ENCODE peak calls at places on chromosomes 6 and 20, in seven cellular contexts. One of them, this sample, is unnamed.
A peak's percentile ranks its signal among the peaks of the same experiment; 100 is the strongest.

GRCh38 chr6:31692886-31693285 is 10.2 kb downstream of the ABHD16A start:
- DNase-seq in CD4-positive, alpha-beta T cell: no peak
- DNase-seq in body of pancreas: no peak
- DNase-seq in CD4-positive, alpha-beta memory T cell: no peak
- DNase-seq in mucosa of gallbladder: no peak
- DNase-seq in neural progenitor cell: no peak
- DNase-seq in lung microvascular endothelial cell: no peak
- DNase-seq in this sample: no peak

GRCh38 chr6:12065321-12066140 is 53.4 kb downstream of the HIVEP1 start:
- DNase-seq in CD4-positive, alpha-beta T cell: no peak
- DNase-seq in body of pancreas: no peak
- DNase-seq in CD4-positive, alpha-beta memory T cell: no peak
- DNase-seq in mucosa of gallbladder: no peak
- DNase-seq in neural progenitor cell: no peak
- DNase-seq in lung microvascular endothelial cell: no peak
- DNase-seq in this sample: no peak

GRCh38 chr20:35702051-35702823 is 3.0 kb downstream of the ROMO1 start:
- DNase-seq in CD4-positive, alpha-beta T cell: no peak
- DNase-seq in body of pancreas: no peak
- DNase-seq in CD4-positive, alpha-beta memory T cell: no peak
- DNase-seq in mucosa of gallbladder: no peak
- DNase-seq in neural progenitor cell: no peak
- DNase-seq in lung microvascular endothelial cell: no peak
- DNase-seq in this sample: peak; percentile 57

GRCh38 chr6:110341671-110342304 is 16.4 kb downstream of the METTL24 start:
- DNase-seq in CD4-positive, alpha-beta T cell: no peak
- DNase-seq in body of pancreas: no peak
- DNase-seq in CD4-positive, alpha-beta memory T cell: no peak
- DNase-seq in mucosa of gallbladder: no peak
- DNase-seq in neural progenitor cell: peak; percentile 76
- DNase-seq in lung microvascular endothelial cell: peak; percentile 9
- DNase-seq in this sample: no peak

GRCh38 chr6:36441307-36441894 is 1.3 kb downstream of the PXT1 start:
- DNase-seq in CD4-positive, alpha-beta T cell: peak; percentile 57
- DNase-seq in body of pancreas: peak; percentile 97
- DNase-seq in CD4-positive, alpha-beta memory T cell: peak; percentile 93
- DNase-seq in mucosa of gallbladder: peak; percentile 96
- DNase-seq in neural progenitor cell: peak; percentile 84
- DNase-seq in lung microvascular endothelial cell: peak; percentile 100
- DNase-seq in this sample: peak; percentile 95

GRCh38 chr6:87922191-87922946 is 125.3 kb upstream of the SPACA1 start:
- DNase-seq in CD4-positive, alpha-beta T cell: no peak
- DNase-seq in body of pancreas: no peak
- DNase-seq in CD4-positive, alpha-beta memory T cell: no peak
- DNase-seq in mucosa of gallbladder: no peak
- DNase-seq in neural progenitor cell: no peak
- DNase-seq in lung microvascular endothelial cell: no peak
- DNase-seq in this sample: no peak

GRCh38 chr6:119757467-119757866 is 407.9 kb upstream of the MAN1A1 start:
- DNase-seq in CD4-positive, alpha-beta T cell: no peak
- DNase-seq in body of pancreas: no peak
- DNase-seq in CD4-positive, alpha-beta memory T cell: no peak
- DNase-seq in mucosa of gallbladder: no peak
- DNase-seq in neural progenitor cell: no peak
- DNase-seq in lung microvascular endothelial cell: no peak
- DNase-seq in this sample: no peak

GRCh38 chr6:70753870-70754269 is 86.2 kb downstream of the SMAP1 start:
- DNase-seq in CD4-positive, alpha-beta T cell: no peak
- DNase-seq in body of pancreas: no peak
- DNase-seq in CD4-positive, alpha-beta memory T cell: no peak
- DNase-seq in mucosa of gallbladder: no peak
- DNase-seq in neural progenitor cell: no peak
- DNase-seq in lung microvascular endothelial cell: no peak
- DNase-seq in this sample: no peak

GRCh38 chr6:34490390-34491090 is 24.7 kb downstream of the PACSIN1 start:
- DNase-seq in CD4-positive, alpha-beta T cell: no peak
- DNase-seq in body of pancreas: no peak
- DNase-seq in CD4-positive, alpha-beta memory T cell: no peak
- DNase-seq in mucosa of gallbladder: no peak
- DNase-seq in neural progenitor cell: no peak
- DNase-seq in lung microvascular endothelial cell: no peak
- DNase-seq in this sample: peak; percentile 25

GRCh38 chr20:13098720-13099355 is 90.1 kb downstream of the SPTLC3 start:
- DNase-seq in CD4-positive, alpha-beta T cell: no peak
- DNase-seq in body of pancreas: no peak
- DNase-seq in CD4-positive, alpha-beta memory T cell: no peak
- DNase-seq in mucosa of gallbladder: no peak
- DNase-seq in neural progenitor cell: no peak
- DNase-seq in lung microvascular endothelial cell: no peak
- DNase-seq in this sample: no peak

GRCh38 chr20:35252037-35252461 is 25.6 kb downstream of the MMP24 start:
- DNase-seq in CD4-positive, alpha-beta T cell: no peak
- DNase-seq in body of pancreas: no peak
- DNase-seq in CD4-positive, alpha-beta memory T cell: peak; percentile 65
- DNase-seq in mucosa of gallbladder: no peak
- DNase-seq in neural progenitor cell: no peak
- DNase-seq in lung microvascular endothelial cell: no peak
- DNase-seq in this sample: no peak

GRCh38 chr20:48163521-48163920 is 378.2 kb upstream of the SULF2 start:
- DNase-seq in CD4-positive, alpha-beta T cell: no peak
- DNase-seq in body of pancreas: no peak
- DNase-seq in CD4-positive, alpha-beta memory T cell: no peak
- DNase-seq in mucosa of gallbladder: no peak
- DNase-seq in neural progenitor cell: no peak
- DNase-seq in lung microvascular endothelial cell: no peak
- DNase-seq in this sample: no peak

GRCh38 chr6:143513410-143513809 is 1.9 kb upstream of the FUCA2 start:
- DNase-seq in CD4-positive, alpha-beta T cell: peak; percentile 15
- DNase-seq in body of pancreas: no peak
- DNase-seq in CD4-positive, alpha-beta memory T cell: peak; percentile 54
- DNase-seq in mucosa of gallbladder: no peak
- DNase-seq in neural progenitor cell: peak; percentile 59
- DNase-seq in lung microvascular endothelial cell: peak; percentile 15
- DNase-seq in this sample: peak; percentile 79

GRCh38 chr20:3716195-3716834 is 3.9 kb upstream of the SIGLEC1 start:
- DNase-seq in CD4-positive, alpha-beta T cell: no peak
- DNase-seq in body of pancreas: peak; percentile 23
- DNase-seq in CD4-positive, alpha-beta memory T cell: no peak
- DNase-seq in mucosa of gallbladder: no peak
- DNase-seq in neural progenitor cell: peak; percentile 76
- DNase-seq in lung microvascular endothelial cell: peak; percentile 69
- DNase-seq in this sample: no peak

GRCh38 chr6:139254196-139254595 is 37.6 kb downstream of the TXLNB start:
- DNase-seq in CD4-positive, alpha-beta T cell: no peak
- DNase-seq in body of pancreas: no peak
- DNase-seq in CD4-positive, alpha-beta memory T cell: no peak
- DNase-seq in mucosa of gallbladder: no peak
- DNase-seq in neural progenitor cell: no peak
- DNase-seq in lung microvascular endothelial cell: no peak
- DNase-seq in this sample: no peak

GRCh38 chr20:53738945-53739798 is 145.5 kb upstream of the ZNF217 start:
- DNase-seq in CD4-positive, alpha-beta T cell: no peak
- DNase-seq in body of pancreas: peak; percentile 27
- DNase-seq in CD4-positive, alpha-beta memory T cell: no peak
- DNase-seq in mucosa of gallbladder: no peak
- DNase-seq in neural progenitor cell: no peak
- DNase-seq in lung microvascular endothelial cell: no peak
- DNase-seq in this sample: no peak

GRCh38 chr20:33407251-33407650 is 5.9 kb upstream of the CDK5RAP1 start:
- DNase-seq in CD4-positive, alpha-beta T cell: no peak
- DNase-seq in body of pancreas: no peak
- DNase-seq in CD4-positive, alpha-beta memory T cell: no peak
- DNase-seq in mucosa of gallbladder: no peak
- DNase-seq in neural progenitor cell: no peak
- DNase-seq in lung microvascular endothelial cell: peak; percentile 34
- DNase-seq in this sample: no peak

GRCh38 chr6:38349795-38350194 is 289.9 kb downstream of the BTBD9 start:
- DNase-seq in CD4-positive, alpha-beta T cell: no peak
- DNase-seq in body of pancreas: no peak
- DNase-seq in CD4-positive, alpha-beta memory T cell: no peak
- DNase-seq in mucosa of gallbladder: peak; percentile 27
- DNase-seq in neural progenitor cell: no peak
- DNase-seq in lung microvascular endothelial cell: no peak
- DNase-seq in this sample: no peak

GRCh38 chr20:2237059-2237458 is 58.7 kb upstream of the TGM3 start:
- DNase-seq in CD4-positive, alpha-beta T cell: no peak
- DNase-seq in body of pancreas: peak; percentile 39
- DNase-seq in CD4-positive, alpha-beta memory T cell: no peak
- DNase-seq in mucosa of gallbladder: peak; percentile 61
- DNase-seq in neural progenitor cell: peak; percentile 31
- DNase-seq in lung microvascular endothelial cell: peak; percentile 32
- DNase-seq in this sample: peak; percentile 80

GRCh38 chr6:24923885-24924401 is 11.8 kb downstream of the RIPOR2 start:
- DNase-seq in CD4-positive, alpha-beta T cell: no peak
- DNase-seq in body of pancreas: no peak
- DNase-seq in CD4-positive, alpha-beta memory T cell: no peak
- DNase-seq in mucosa of gallbladder: no peak
- DNase-seq in neural progenitor cell: peak; percentile 56
- DNase-seq in lung microvascular endothelial cell: no peak
- DNase-seq in this sample: no peak

GRCh38 chr6:137688230-137688971 is 178.7 kb upstream of the TNFAIP3 start:
- DNase-seq in CD4-positive, alpha-beta T cell: no peak
- DNase-seq in body of pancreas: no peak
- DNase-seq in CD4-positive, alpha-beta memory T cell: no peak
- DNase-seq in mucosa of gallbladder: no peak
- DNase-seq in neural progenitor cell: no peak
- DNase-seq in lung microvascular endothelial cell: no peak
- DNase-seq in this sample: no peak

GRCh38 chr6:158969148-158969547 is 30.9 kb downstream of the RSPH3 start:
- DNase-seq in CD4-positive, alpha-beta T cell: no peak
- DNase-seq in body of pancreas: no peak
- DNase-seq in CD4-positive, alpha-beta memory T cell: no peak
- DNase-seq in mucosa of gallbladder: no peak
- DNase-seq in neural progenitor cell: no peak
- DNase-seq in lung microvascular endothelial cell: no peak
- DNase-seq in this sample: no peak

GRCh38 chr6:149323353-149323752 is 5.8 kb downstream of the TAB2 start:
- DNase-seq in CD4-positive, alpha-beta T cell: no peak
- DNase-seq in body of pancreas: no peak
- DNase-seq in CD4-positive, alpha-beta memory T cell: peak; percentile 30
- DNase-seq in mucosa of gallbladder: no peak
- DNase-seq in neural progenitor cell: no peak
- DNase-seq in lung microvascular endothelial cell: no peak
- DNase-seq in this sample: no peak

GRCh38 chr6:35919085-35919826 is 1.6 kb downstream of the SRPK1 start:
- DNase-seq in CD4-positive, alpha-beta T cell: no peak
- DNase-seq in body of pancreas: peak; percentile 7
- DNase-seq in CD4-positive, alpha-beta memory T cell: no peak
- DNase-seq in mucosa of gallbladder: no peak
- DNase-seq in neural progenitor cell: peak; percentile 31
- DNase-seq in lung microvascular endothelial cell: peak; percentile 23
- DNase-seq in this sample: no peak

GRCh38 chr6:157912326-157912725 is 69.3 kb upstream of the SYNJ2 start:
- DNase-seq in CD4-positive, alpha-beta T cell: no peak
- DNase-seq in body of pancreas: no peak
- DNase-seq in CD4-positive, alpha-beta memory T cell: no peak
- DNase-seq in mucosa of gallbladder: no peak
- DNase-seq in neural progenitor cell: no peak
- DNase-seq in lung microvascular endothelial cell: peak; percentile 48
- DNase-seq in this sample: no peak

GRCh38 chr20:47351643-47352331 is 4.7 kb downstream of the ZMYND8 start:
- DNase-seq in CD4-positive, alpha-beta T cell: no peak
- DNase-seq in body of pancreas: no peak
- DNase-seq in CD4-positive, alpha-beta memory T cell: no peak
- DNase-seq in mucosa of gallbladder: no peak
- DNase-seq in neural progenitor cell: peak; percentile 60
- DNase-seq in lung microvascular endothelial cell: peak; percentile 36
- DNase-seq in this sample: peak; percentile 60

GRCh38 chr6:25130518-25130917 is 148.7 kb upstream of the CARMIL1 start:
- DNase-seq in CD4-positive, alpha-beta T cell: no peak
- DNase-seq in body of pancreas: no peak
- DNase-seq in CD4-positive, alpha-beta memory T cell: no peak
- DNase-seq in mucosa of gallbladder: no peak
- DNase-seq in neural progenitor cell: no peak
- DNase-seq in lung microvascular endothelial cell: no peak
- DNase-seq in this sample: no peak

GRCh38 chr20:37356961-37357371 is 11.0 kb downstream of the SRC start:
- DNase-seq in CD4-positive, alpha-beta T cell: no peak
- DNase-seq in body of pancreas: no peak
- DNase-seq in CD4-positive, alpha-beta memory T cell: no peak
- DNase-seq in mucosa of gallbladder: no peak
- DNase-seq in neural progenitor cell: no peak
- DNase-seq in lung microvascular endothelial cell: no peak
- DNase-seq in this sample: peak; percentile 74

GRCh38 chr20:24668791-24669190 is 199.4 kb downstream of the SYNDIG1 start:
- DNase-seq in CD4-positive, alpha-beta T cell: no peak
- DNase-seq in body of pancreas: no peak
- DNase-seq in CD4-positive, alpha-beta memory T cell: no peak
- DNase-seq in mucosa of gallbladder: no peak
- DNase-seq in neural progenitor cell: no peak
- DNase-seq in lung microvascular endothelial cell: no peak
- DNase-seq in this sample: peak; percentile 57

GRCh38 chr6:72322778-72323177 is 299.1 kb upstream of the KCNQ5 start:
- DNase-seq in CD4-positive, alpha-beta T cell: no peak
- DNase-seq in body of pancreas: no peak
- DNase-seq in CD4-positive, alpha-beta memory T cell: no peak
- DNase-seq in mucosa of gallbladder: no peak
- DNase-seq in neural progenitor cell: no peak
- DNase-seq in lung microvascular endothelial cell: no peak
- DNase-seq in this sample: no peak

GRCh38 chr20:24987244-24987643 is 5.3 kb downstream of the APMAP start:
- DNase-seq in CD4-positive, alpha-beta T cell: no peak
- DNase-seq in body of pancreas: no peak
- DNase-seq in CD4-positive, alpha-beta memory T cell: no peak
- DNase-seq in mucosa of gallbladder: no peak
- DNase-seq in neural progenitor cell: no peak
- DNase-seq in lung microvascular endothelial cell: no peak
- DNase-seq in this sample: no peak

GRCh38 chr20:17885076-17885475 is 83.5 kb downstream of the SNX5 start:
- DNase-seq in CD4-positive, alpha-beta T cell: no peak
- DNase-seq in body of pancreas: no peak
- DNase-seq in CD4-positive, alpha-beta memory T cell: no peak
- DNase-seq in mucosa of gallbladder: no peak
- DNase-seq in neural progenitor cell: no peak
- DNase-seq in lung microvascular endothelial cell: no peak
- DNase-seq in this sample: no peak

GRCh38 chr6:163565140-163565539 is 150.6 kb downstream of the QKI start:
- DNase-seq in CD4-positive, alpha-beta T cell: no peak
- DNase-seq in body of pancreas: no peak
- DNase-seq in CD4-positive, alpha-beta memory T cell: no peak
- DNase-seq in mucosa of gallbladder: no peak
- DNase-seq in neural progenitor cell: no peak
- DNase-seq in lung microvascular endothelial cell: peak; percentile 44
- DNase-seq in this sample: no peak

GRCh38 chr6:82924799-82925535 is 140.7 kb downstream of the UBE3D start:
- DNase-seq in CD4-positive, alpha-beta T cell: no peak
- DNase-seq in body of pancreas: no peak
- DNase-seq in CD4-positive, alpha-beta memory T cell: no peak
- DNase-seq in mucosa of gallbladder: no peak
- DNase-seq in neural progenitor cell: no peak
- DNase-seq in lung microvascular endothelial cell: no peak
- DNase-seq in this sample: no peak

GRCh38 chr6:111759836-111760785 is 113.1 kb downstream of the FYN start:
- DNase-seq in CD4-positive, alpha-beta T cell: no peak
- DNase-seq in body of pancreas: no peak
- DNase-seq in CD4-positive, alpha-beta memory T cell: peak; percentile 89
- DNase-seq in mucosa of gallbladder: peak; percentile 36
- DNase-seq in neural progenitor cell: peak; percentile 45
- DNase-seq in lung microvascular endothelial cell: peak; percentile 78
- DNase-seq in this sample: no peak

This sample was measured in spleen.